ENCODE peak calls at places on chromosomes 4 and X, in six cellular contexts. T is A549, K is GM12878, R is K562, Z is HepG2, W is upper lobe of left lung. H is an unnamed sample.

GRCh38 chr4:126560794-126561193 is 1072.0 kb upstream of the INTU start:
- ATAC-seq in T (no peak), K (no peak), R (no peak), Z (no peak), W (no peak), H (no peak)

GRCh38 chr4:3021127-3021526 is 53.2 kb downstream of the HTT-AS start:
- ATAC-seq in T (no peak), K (no peak), R (no peak), Z (no peak), W (no peak), H (no peak)

GRCh38 chr4:10063544-10064300 is 42.4 kb upstream of the SLC2A9 start:
- ATAC-seq in T (peak), K (peak), R (peak), Z (peak), W (peak), H (peak)

GRCh38 chr4:52560844-52561280 is 98.2 kb downstream of the USP46 start:
- ATAC-seq in T (no peak), K (no peak), R (no peak), Z (no peak), W (no peak), H (no peak)

GRCh38 chr4:150302553-150302952 is 224.3 kb downstream of the DCLK2 start:
- ATAC-seq in T (peak), K (no peak), R (peak), Z (peak), W (peak), H (peak)

GRCh38 chr4:172578712-172579111 is 589.9 kb upstream of the GALNT7 start:
- ATAC-seq in T (no peak), K (no peak), R (no peak), Z (no peak), W (no peak), H (no peak)

GRCh38 chr4:150130953-150131352 is 52.7 kb downstream of the DCLK2 start:
- ATAC-seq in T (no peak), K (no peak), R (no peak), Z (no peak), W (peak), H (peak)

GRCh38 chr4:76691767-76692689 is 205.9 kb downstream of the SOWAHB start:
- ATAC-seq in T (no peak), K (no peak), R (no peak), Z (no peak), W (no peak), H (no peak)

GRCh38 chr4:6811165-6811564 is 28.6 kb downstream of the KIAA0232 start:
- ATAC-seq in T (no peak), K (no peak), R (peak), Z (no peak), W (no peak), H (no peak)

GRCh38 chrX:119427024-119427794 is 28.1 kb downstream of the SLC25A43 start:
- ATAC-seq in T (peak), K (peak), R (peak), Z (no peak), W (no peak), H (no peak)

GRCh38 chr4:176185068-176185467 is 10.3 kb downstream of the SPATA4 start:
- ATAC-seq in T (no peak), K (no peak), R (no peak), Z (no peak), W (no peak), H (peak)

GRCh38 chr4:37651781-37652377 is 34.3 kb downstream of the RELL1 start:
- ATAC-seq in T (no peak), K (no peak), R (no peak), Z (no peak), W (no peak), H (no peak)

GRCh38 chrX:123876844-123877243 is 17.0 kb downstream of the XIAP start:
- ATAC-seq in T (no peak), K (no peak), R (no peak), Z (no peak), W (no peak), H (no peak)

GRCh38 chr4:33149658-33150057 is 2429.5 kb downstream of the PCDH7 start:
- ATAC-seq in T (no peak), K (no peak), R (no peak), Z (no peak), W (no peak), H (no peak)

GRCh38 chr4:136740326-136740725 is 792.0 kb downstream of the PCDH18 start:
- ATAC-seq in T (no peak), K (no peak), R (no peak), Z (no peak), W (no peak), H (no peak)
- TF ChIP-seq EP300 in T (no peak), K (no peak), R (no peak), Z (no peak), W (no peak), H (no peak)

GRCh38 chr4:153232768-153233167 is 28.5 kb downstream of the TRIM2 start:
- ATAC-seq in T (peak), K (peak), R (peak), Z (peak), W (peak), H (peak)

GRCh38 chr4:153239409-153239808 is 35.2 kb downstream of the TRIM2 start:
- ATAC-seq in T (no peak), K (no peak), R (no peak), Z (no peak), W (no peak), H (no peak)

GRCh38 chr4:153233761-153234371 is 29.6 kb downstream of the TRIM2 start:
- ATAC-seq in T (peak), K (no peak), R (no peak), Z (no peak), W (peak), H (peak)

GRCh38 chr4:153238146-153238919 is 34.1 kb downstream of the TRIM2 start:
- ATAC-seq in T (no peak), K (no peak), R (no peak), Z (no peak), W (no peak), H (peak)

DNA sequence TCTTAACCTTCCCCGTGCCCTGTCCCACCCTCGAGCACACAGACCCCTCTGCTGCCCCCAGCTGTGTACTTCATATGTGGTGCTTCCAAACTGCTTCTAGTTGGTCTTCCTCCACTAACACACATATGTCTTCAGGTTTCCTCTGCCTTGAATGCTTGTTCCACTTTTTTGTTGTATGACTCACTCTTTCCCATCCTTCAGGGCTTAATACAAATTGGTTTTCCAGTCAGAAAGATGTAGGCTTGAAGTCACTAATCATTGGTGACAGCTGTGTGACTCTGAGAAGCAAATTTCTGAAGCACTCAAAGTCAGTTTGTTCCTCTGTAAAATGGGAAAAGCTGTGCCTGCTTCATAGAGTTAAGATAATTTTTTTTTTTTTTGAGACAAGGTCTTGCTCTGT is 30.7 kb downstream of the TRIM2 start:
- ATAC-seq in T (no peak), K (no peak), R (no peak), Z (no peak), W (no peak), H (no peak)
- TF ChIP-seq EP300 in T (no peak), K (no peak), R (no peak), Z (no peak), W (no peak), H (no peak)

GRCh38 chr4:145734576-145735329 is 54.8 kb downstream of the C4orf51 start:
- ATAC-seq in T (peak), K (peak), R (no peak), Z (peak), W (peak), H (peak)

GRCh38 chr4:145734051-145734450 is 54.1 kb downstream of the C4orf51 start:
- ATAC-seq in T (no peak), K (no peak), R (no peak), Z (no peak), W (no peak), H (no peak)

GRCh38 chr4:145732416-145732815 is 52.5 kb downstream of the C4orf51 start:
- ATAC-seq in T (no peak), K (no peak), R (no peak), Z (no peak), W (no peak), H (no peak)

GRCh38 chr4:145732001-145732400 is 52.1 kb downstream of the C4orf51 start:
- ATAC-seq in T (no peak), K (no peak), R (no peak), Z (no peak), W (no peak), H (no peak)

GRCh38 chr4:145732895-145733880 is 53.2 kb downstream of the C4orf51 start:
- ATAC-seq in T (peak), K (peak), R (peak), Z (peak), W (peak), H (peak)
- TF ChIP-seq EP300 in T (no peak), K (no peak), R (no peak), Z (no peak), W (no peak), H (no peak)

DNA sequence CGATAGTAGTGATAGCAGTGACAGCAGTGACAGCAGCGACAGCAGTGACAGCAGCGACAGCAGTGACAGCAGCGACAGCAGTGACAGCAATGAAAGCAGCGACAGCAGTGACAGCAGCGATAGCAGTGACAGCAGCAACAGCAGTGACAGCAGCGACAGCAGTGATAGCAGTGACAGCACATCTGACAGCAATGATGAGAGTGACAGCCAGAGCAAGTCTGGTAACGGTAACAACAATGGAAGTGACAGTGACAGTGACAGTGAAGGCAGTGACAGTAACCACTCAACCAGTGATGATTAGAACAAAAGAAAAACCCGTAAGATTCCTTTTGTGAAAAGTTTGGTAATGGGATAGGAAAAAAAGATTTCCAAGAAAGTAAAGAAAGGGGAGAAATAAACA is 7.9 kb downstream of the DSPP start:
- ATAC-seq in T (no peak), K (no peak), R (no peak), Z (no peak), W (no peak), H (no peak)
- TF ChIP-seq EP300 in T (no peak), K (no peak), R (no peak), Z (no peak), W (no peak), H (no peak)

GRCh38 chr4:95603393-95603792 is 54.6 kb upstream of the UNC5C start:
- ATAC-seq in T (no peak), K (no peak), R (no peak), Z (no peak), W (no peak), H (no peak)
- TF ChIP-seq EP300 in T (no peak), K (no peak), R (no peak), Z (no peak), W (no peak), H (no peak)

DNA sequence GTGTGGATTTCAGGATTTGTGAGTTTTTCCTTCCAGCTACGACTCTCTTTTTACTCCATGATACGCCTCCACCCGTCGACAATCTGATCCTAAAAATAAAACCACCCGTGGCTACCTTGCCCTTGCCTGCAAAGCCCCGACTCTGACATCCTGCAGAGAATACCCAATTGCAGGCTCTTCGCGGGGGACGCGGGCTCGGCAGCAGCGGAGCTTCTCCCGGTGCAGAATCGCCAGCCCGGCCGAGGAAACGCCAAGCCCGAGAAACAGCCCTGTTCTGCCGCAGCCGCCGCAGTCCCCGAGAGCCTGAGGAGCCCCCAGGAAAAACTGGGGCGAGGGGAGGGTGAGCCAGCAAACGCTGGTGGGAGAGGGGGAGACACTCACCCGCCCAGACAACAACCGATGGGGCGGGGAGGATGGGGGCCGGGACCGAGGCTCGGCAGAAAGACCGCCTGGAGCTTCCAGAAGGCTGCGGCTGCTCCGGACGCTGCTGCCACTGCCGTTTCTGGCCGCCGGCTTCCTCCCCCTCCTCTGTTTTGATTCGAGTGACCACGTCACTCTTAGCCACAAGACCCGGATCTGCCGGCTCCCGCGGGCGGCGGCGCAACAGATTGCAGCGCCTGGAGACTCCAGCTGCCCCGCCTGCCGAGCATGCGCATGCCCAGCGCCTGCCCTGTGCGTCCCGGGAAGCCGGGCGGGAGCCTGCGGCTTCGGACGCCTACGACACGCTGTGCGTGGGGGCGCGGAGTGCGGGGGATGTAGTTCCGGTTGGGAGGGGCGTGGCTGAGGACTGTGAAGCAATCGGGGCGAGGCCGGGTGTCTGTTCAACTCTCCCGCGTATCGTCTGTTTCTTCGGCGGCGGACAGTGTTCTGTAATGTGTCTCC is at the start of gene SMIM14:
- ATAC-seq in T (peak), K (peak), R (peak), Z (peak), W (peak), H (peak)
- TF ChIP-seq EP300 in T (no peak), K (peak), R (peak), Z (peak), W (no peak), H (no peak)